ENCODE peak calls at places on chromosome 4, in six cellular contexts. One of them, this sample, is unnamed.

GRCh38 chr4:88090898-88091297 is 67.5 kb downstream of the ABCG2 start:
- DNase-seq in NCI-H345: no peak
- DNase-seq in neural crest cell: no peak
- DNase-seq in MM.1S: peak
- DNase-seq in H7: no peak
- DNase-seq in LHCN-M2: no peak
- DNase-seq in this sample: no peak

GRCh38 chr4:112593438-112594133 is 43.1 kb downstream of the ZGRF1 start:
- DNase-seq in NCI-H345: no peak
- DNase-seq in neural crest cell: no peak
- DNase-seq in MM.1S: no peak
- DNase-seq in H7: no peak
- DNase-seq in LHCN-M2: no peak
- DNase-seq in this sample: no peak

GRCh38 chr4:1748465-1748995 is 27.2 kb downstream of the TACC3 start:
- DNase-seq in NCI-H345: peak
- DNase-seq in neural crest cell: peak
- DNase-seq in MM.1S: peak
- DNase-seq in H7: peak
- DNase-seq in LHCN-M2: peak
- DNase-seq in this sample: no peak

GRCh38 chr4:139774759-139775487 is 109.3 kb downstream of the MGST2 start:
- DNase-seq in NCI-H345: no peak
- DNase-seq in neural crest cell: no peak
- DNase-seq in MM.1S: no peak
- DNase-seq in H7: peak
- DNase-seq in LHCN-M2: no peak
- DNase-seq in this sample: no peak

GRCh38 chr4:172794378-172794777 is 374.2 kb upstream of the GALNT7 start:
- DNase-seq in NCI-H345: no peak
- DNase-seq in neural crest cell: no peak
- DNase-seq in MM.1S: no peak
- DNase-seq in H7: no peak
- DNase-seq in LHCN-M2: no peak
- DNase-seq in this sample: no peak

GRCh38 chr4:94895081-94895480 is 137.3 kb downstream of the BMPR1B start:
- DNase-seq in NCI-H345: no peak
- DNase-seq in neural crest cell: no peak
- DNase-seq in MM.1S: no peak
- DNase-seq in H7: no peak
- DNase-seq in LHCN-M2: no peak
- DNase-seq in this sample: no peak

GRCh38 chr4:17504081-17504480 is 7.8 kb downstream of the QDPR start:
- DNase-seq in NCI-H345: no peak
- DNase-seq in neural crest cell: no peak
- DNase-seq in MM.1S: no peak
- DNase-seq in H7: no peak
- DNase-seq in LHCN-M2: no peak
- DNase-seq in this sample: no peak

GRCh38 chr4:112361181-112361791 is 64.1 kb downstream of the ALPK1 start:
- DNase-seq in NCI-H345: peak
- DNase-seq in neural crest cell: no peak
- DNase-seq in MM.1S: peak
- DNase-seq in H7: peak
- DNase-seq in LHCN-M2: peak
- DNase-seq in this sample: peak

GRCh38 chr4:67475155-67475554 is 70.1 kb downstream of the CENPC start:
- DNase-seq in NCI-H345: no peak
- DNase-seq in neural crest cell: no peak
- DNase-seq in MM.1S: no peak
- DNase-seq in H7: no peak
- DNase-seq in LHCN-M2: no peak
- DNase-seq in this sample: no peak

GRCh38 chr4:106541253-106541652 is 172.7 kb upstream of the GIMD1 start:
- DNase-seq in NCI-H345: no peak
- DNase-seq in neural crest cell: no peak
- DNase-seq in MM.1S: no peak
- DNase-seq in H7: no peak
- DNase-seq in LHCN-M2: peak
- DNase-seq in this sample: no peak

GRCh38 chr4:182576609-182577289 is 333.5 kb downstream of the TENM3 start:
- DNase-seq in NCI-H345: no peak
- DNase-seq in neural crest cell: no peak
- DNase-seq in MM.1S: no peak
- DNase-seq in H7: peak
- DNase-seq in LHCN-M2: no peak
- DNase-seq in this sample: no peak

GRCh38 chr4:78018271-78019049 is 38.7 kb upstream of the FRAS1 start:
- DNase-seq in NCI-H345: no peak
- DNase-seq in neural crest cell: no peak
- DNase-seq in MM.1S: no peak
- DNase-seq in H7: no peak
- DNase-seq in LHCN-M2: no peak
- DNase-seq in this sample: no peak

GRCh38 chr4:37139987-37140386 is 104.6 kb upstream of the NWD2 start:
- DNase-seq in NCI-H345: no peak
- DNase-seq in neural crest cell: no peak
- DNase-seq in MM.1S: no peak
- DNase-seq in H7: no peak
- DNase-seq in LHCN-M2: no peak
- DNase-seq in this sample: no peak

GRCh38 chr4:16659120-16659519 is 239.3 kb downstream of the LDB2 start:
- DNase-seq in NCI-H345: no peak
- DNase-seq in neural crest cell: no peak
- DNase-seq in MM.1S: no peak
- DNase-seq in H7: no peak
- DNase-seq in LHCN-M2: no peak
- DNase-seq in this sample: no peak

GRCh38 chr4:24742773-24743676 is 52.3 kb upstream of the SOD3 start:
- DNase-seq in NCI-H345: peak
- DNase-seq in neural crest cell: no peak
- DNase-seq in MM.1S: no peak
- DNase-seq in H7: no peak
- DNase-seq in LHCN-M2: no peak
- DNase-seq in this sample: no peak

GRCh38 chr4:8730159-8730558 is 137.6 kb downstream of the CPZ start:
- DNase-seq in NCI-H345: no peak
- DNase-seq in neural crest cell: no peak
- DNase-seq in MM.1S: no peak
- DNase-seq in H7: no peak
- DNase-seq in LHCN-M2: no peak
- DNase-seq in this sample: no peak

GRCh38 chr4:15400276-15400675 is 27.6 kb upstream of the C1QTNF7 start:
- DNase-seq in NCI-H345: no peak
- DNase-seq in neural crest cell: no peak
- DNase-seq in MM.1S: no peak
- DNase-seq in H7: no peak
- DNase-seq in LHCN-M2: peak
- DNase-seq in this sample: no peak

GRCh38 chr4:162234595-162234994 is 70.8 kb upstream of the FSTL5 start:
- DNase-seq in NCI-H345: no peak
- DNase-seq in neural crest cell: no peak
- DNase-seq in MM.1S: no peak
- DNase-seq in H7: no peak
- DNase-seq in LHCN-M2: no peak
- DNase-seq in this sample: no peak

GRCh38 chr4:85792576-85792975 is 317.6 kb downstream of the ARHGAP24 start:
- DNase-seq in NCI-H345: no peak
- DNase-seq in neural crest cell: no peak
- DNase-seq in MM.1S: no peak
- DNase-seq in H7: no peak
- DNase-seq in LHCN-M2: no peak
- DNase-seq in this sample: no peak

GRCh38 chr4:168667936-168668335 is 171.1 kb downstream of the PALLD start:
- DNase-seq in NCI-H345: no peak
- DNase-seq in neural crest cell: no peak
- DNase-seq in MM.1S: no peak
- DNase-seq in H7: no peak
- DNase-seq in LHCN-M2: no peak
- DNase-seq in this sample: no peak

GRCh38 chr4:169658970-169659735 is 38.8 kb downstream of the CLCN3 start:
- DNase-seq in NCI-H345: no peak
- DNase-seq in neural crest cell: no peak
- DNase-seq in MM.1S: no peak
- DNase-seq in H7: no peak
- DNase-seq in LHCN-M2: no peak
- DNase-seq in this sample: no peak

GRCh38 chr4:1195109-1195671 is 22.8 kb upstream of the SPON2 start:
- DNase-seq in NCI-H345: no peak
- DNase-seq in neural crest cell: no peak
- DNase-seq in MM.1S: no peak
- DNase-seq in H7: peak
- DNase-seq in LHCN-M2: no peak
- DNase-seq in this sample: no peak

GRCh38 chr4:84498203-84499026 is 677 bp downstream of the NKX6-1 start:
- DNase-seq in NCI-H345: peak
- DNase-seq in neural crest cell: no peak
- DNase-seq in MM.1S: peak
- DNase-seq in H7: peak
- DNase-seq in LHCN-M2: peak
- DNase-seq in this sample: no peak

This sample was measured in iPS DF 6.9.